ENCODE peak calls at places on chromosomes 4 and X, in five cellular contexts. Q is NCI-H2081, X is iris pigment epithelial cell, A is AG20443, E is brain microvascular endothelial cell. I is an unnamed sample.

GRCh38 chrX:24479924-24480722 is 15.0 kb downstream of the PDK3 start:
- DNase-seq in Q (no peak), X (no peak), A (no peak), E (no peak), I (peak; percentile 51)

GRCh38 chr4:144712775-144713174 is 66.8 kb downstream of the HHIP start:
- DNase-seq in Q (no peak), X (no peak), A (peak; percentile 9), E (no peak), I (no peak)

GRCh38 chrX:34619920-34620319 is 37.2 kb downstream of the TMEM47 start:
- DNase-seq in Q (no peak), X (no peak), A (no peak), E (no peak), I (no peak)

GRCh38 chr4:1752284-1753041 is 31.1 kb downstream of the TACC3 start:
- DNase-seq in Q (no peak), X (peak; percentile 10), A (no peak), E (no peak), I (no peak)

GRCh38 chr4:52751349-52751911 is at the start of gene ERVMER34-1:
- DNase-seq in Q (no peak), X (peak; percentile 25), A (peak; percentile 64), E (peak; percentile 10), I (no peak)

GRCh38 chrX:154546354-154547244 is at the start of gene G6PD:
- DNase-seq in Q (no peak), X (peak; percentile 43), A (peak; percentile 93), E (no peak), I (peak; percentile 83)

GRCh38 chr4:5399790-5400421 is 308.5 kb downstream of the EVC2 start:
- DNase-seq in Q (peak; percentile 13), X (peak; percentile 42), A (peak; percentile 68), E (peak; percentile 18), I (no peak)

GRCh38 chrX:136525738-136526606 is 6.0 kb upstream of the VGLL1 start:
- DNase-seq in Q (no peak), X (peak; percentile 87), A (peak; percentile 70), E (peak; percentile 83), I (no peak)